ENCODE peak calls at places on chromosomes 11 and 22, in seven cellular contexts. One of them, this sample, is unnamed.

GRCh38 chr11:69471329-69472052 is 10.0 kb upstream of the LINC01488 start:
- DNase-seq in NCI-H510A treated with DMSO at 0.1 percent for 48 hours: no peak
- DNase-seq in posterior vena cava: peak; percentile 58
- DNase-seq in breast epithelium: no peak
- DNase-seq in brain microvascular endothelial cell: peak; percentile 27
- DNase-seq in EH: peak; percentile 65
- DNase-seq in activated T-cell treated with anti-CD3 and anti-CD28 coated beads, Interleukin-2, amount 50 U/mL, for 72 hours: no peak
- DNase-seq in this sample: no peak

GRCh38 chr11:3853935-3854659 is 1.4 kb upstream of the STIM1 start:
- DNase-seq in NCI-H510A treated with DMSO at 0.1 percent for 48 hours: no peak
- DNase-seq in posterior vena cava: no peak
- DNase-seq in breast epithelium: no peak
- DNase-seq in brain microvascular endothelial cell: no peak
- DNase-seq in EH: no peak
- DNase-seq in activated T-cell treated with anti-CD3 and anti-CD28 coated beads, Interleukin-2, amount 50 U/mL, for 72 hours: peak; percentile 73
- DNase-seq in this sample: peak; percentile 58

GRCh38 chr11:57124912-57125311 is 56.8 kb upstream of the LRRC55 start:
- DNase-seq in NCI-H510A treated with DMSO at 0.1 percent for 48 hours: no peak
- DNase-seq in posterior vena cava: no peak
- DNase-seq in breast epithelium: no peak
- DNase-seq in brain microvascular endothelial cell: no peak
- DNase-seq in EH: no peak
- DNase-seq in activated T-cell treated with anti-CD3 and anti-CD28 coated beads, Interleukin-2, amount 50 U/mL, for 72 hours: no peak
- DNase-seq in this sample: no peak

GRCh38 chr11:92495107-92495793 is 270.6 kb downstream of the FAT3 start:
- DNase-seq in NCI-H510A treated with DMSO at 0.1 percent for 48 hours: no peak
- DNase-seq in posterior vena cava: no peak
- DNase-seq in breast epithelium: no peak
- DNase-seq in brain microvascular endothelial cell: no peak
- DNase-seq in EH: no peak
- DNase-seq in activated T-cell treated with anti-CD3 and anti-CD28 coated beads, Interleukin-2, amount 50 U/mL, for 72 hours: no peak
- DNase-seq in this sample: no peak

GRCh38 chr22:36818010-36818642 is 1.3 kb upstream of the PVALB start:
- DNase-seq in NCI-H510A treated with DMSO at 0.1 percent for 48 hours: no peak
- DNase-seq in posterior vena cava: no peak
- DNase-seq in breast epithelium: no peak
- DNase-seq in brain microvascular endothelial cell: no peak
- DNase-seq in EH: no peak
- DNase-seq in activated T-cell treated with anti-CD3 and anti-CD28 coated beads, Interleukin-2, amount 50 U/mL, for 72 hours: no peak
- DNase-seq in this sample: peak; percentile 82

GRCh38 chr11:129861702-129862107 is 33.7 kb downstream of the NFRKB start:
- DNase-seq in NCI-H510A treated with DMSO at 0.1 percent for 48 hours: no peak
- DNase-seq in posterior vena cava: no peak
- DNase-seq in breast epithelium: peak; percentile 92
- DNase-seq in brain microvascular endothelial cell: peak; percentile 95
- DNase-seq in EH: peak; percentile 96
- DNase-seq in activated T-cell treated with anti-CD3 and anti-CD28 coated beads, Interleukin-2, amount 50 U/mL, for 72 hours: no peak
- DNase-seq in this sample: peak; percentile 89

GRCh38 chr22:35761037-35761436 is 43.4 kb downstream of the APOL5 start:
- DNase-seq in NCI-H510A treated with DMSO at 0.1 percent for 48 hours: no peak
- DNase-seq in posterior vena cava: no peak
- DNase-seq in breast epithelium: no peak
- DNase-seq in brain microvascular endothelial cell: no peak
- DNase-seq in EH: peak; percentile 35
- DNase-seq in activated T-cell treated with anti-CD3 and anti-CD28 coated beads, Interleukin-2, amount 50 U/mL, for 72 hours: no peak
- DNase-seq in this sample: no peak

GRCh38 chr11:118010738-118011461 is 24.7 kb downstream of the IL10RA start:
- DNase-seq in NCI-H510A treated with DMSO at 0.1 percent for 48 hours: no peak
- DNase-seq in posterior vena cava: peak; percentile 90
- DNase-seq in breast epithelium: no peak
- DNase-seq in brain microvascular endothelial cell: no peak
- DNase-seq in EH: no peak
- DNase-seq in activated T-cell treated with anti-CD3 and anti-CD28 coated beads, Interleukin-2, amount 50 U/mL, for 72 hours: no peak
- DNase-seq in this sample: no peak

GRCh38 chr11:102495161-102496042 is 35.1 kb downstream of the MMP7 start:
- DNase-seq in NCI-H510A treated with DMSO at 0.1 percent for 48 hours: peak; percentile 92
- DNase-seq in posterior vena cava: no peak
- DNase-seq in breast epithelium: no peak
- DNase-seq in brain microvascular endothelial cell: peak; percentile 43
- DNase-seq in EH: peak; percentile 85
- DNase-seq in activated T-cell treated with anti-CD3 and anti-CD28 coated beads, Interleukin-2, amount 50 U/mL, for 72 hours: peak; percentile 55
- DNase-seq in this sample: peak; percentile 86

GRCh38 chr11:27100534-27100933 is 59.9 kb downstream of the BBOX1 start:
- DNase-seq in NCI-H510A treated with DMSO at 0.1 percent for 48 hours: peak; percentile 38
- DNase-seq in posterior vena cava: no peak
- DNase-seq in breast epithelium: no peak
- DNase-seq in brain microvascular endothelial cell: no peak
- DNase-seq in EH: no peak
- DNase-seq in activated T-cell treated with anti-CD3 and anti-CD28 coated beads, Interleukin-2, amount 50 U/mL, for 72 hours: no peak
- DNase-seq in this sample: peak; percentile 24

GRCh38 chr11:28110108-28110838 is 2.1 kb downstream of the METTL15 start:
- DNase-seq in NCI-H510A treated with DMSO at 0.1 percent for 48 hours: peak; percentile 48
- DNase-seq in posterior vena cava: peak; percentile 91
- DNase-seq in breast epithelium: peak; percentile 71
- DNase-seq in brain microvascular endothelial cell: peak; percentile 75
- DNase-seq in EH: peak; percentile 82
- DNase-seq in activated T-cell treated with anti-CD3 and anti-CD28 coated beads, Interleukin-2, amount 50 U/mL, for 72 hours: peak; percentile 66
- DNase-seq in this sample: peak; percentile 86

GRCh38 chr11:17683378-17684161 is 35.8 kb upstream of the MYOD1 start:
- DNase-seq in NCI-H510A treated with DMSO at 0.1 percent for 48 hours: no peak
- DNase-seq in posterior vena cava: no peak
- DNase-seq in breast epithelium: no peak
- DNase-seq in brain microvascular endothelial cell: peak; percentile 74
- DNase-seq in EH: peak; percentile 74
- DNase-seq in activated T-cell treated with anti-CD3 and anti-CD28 coated beads, Interleukin-2, amount 50 U/mL, for 72 hours: no peak
- DNase-seq in this sample: peak; percentile 87

GRCh38 chr11:69265911-69266510 is 27.9 kb upstream of the MYEOV start:
- DNase-seq in NCI-H510A treated with DMSO at 0.1 percent for 48 hours: no peak
- DNase-seq in posterior vena cava: no peak
- DNase-seq in breast epithelium: no peak
- DNase-seq in brain microvascular endothelial cell: no peak
- DNase-seq in EH: no peak
- DNase-seq in activated T-cell treated with anti-CD3 and anti-CD28 coated beads, Interleukin-2, amount 50 U/mL, for 72 hours: no peak
- DNase-seq in this sample: no peak

GRCh38 chr22:44586337-44586990 is 88.4 kb upstream of the RTL6 start:
- DNase-seq in NCI-H510A treated with DMSO at 0.1 percent for 48 hours: peak; percentile 58
- DNase-seq in posterior vena cava: peak; percentile 48
- DNase-seq in breast epithelium: no peak
- DNase-seq in brain microvascular endothelial cell: no peak
- DNase-seq in EH: no peak
- DNase-seq in activated T-cell treated with anti-CD3 and anti-CD28 coated beads, Interleukin-2, amount 50 U/mL, for 72 hours: no peak
- DNase-seq in this sample: no peak

GRCh38 chr22:49550766-49551362 is 276.8 kb downstream of the BRD1 start:
- DNase-seq in NCI-H510A treated with DMSO at 0.1 percent for 48 hours: no peak
- DNase-seq in posterior vena cava: peak; percentile 30
- DNase-seq in breast epithelium: peak; percentile 25
- DNase-seq in brain microvascular endothelial cell: no peak
- DNase-seq in EH: no peak
- DNase-seq in activated T-cell treated with anti-CD3 and anti-CD28 coated beads, Interleukin-2, amount 50 U/mL, for 72 hours: no peak
- DNase-seq in this sample: no peak

GRCh38 chr11:112961751-112962747 is 829 bp downstream of the NCAM1 start:
- DNase-seq in NCI-H510A treated with DMSO at 0.1 percent for 48 hours: peak; percentile 53
- DNase-seq in posterior vena cava: peak; percentile 81
- DNase-seq in breast epithelium: no peak
- DNase-seq in brain microvascular endothelial cell: no peak
- DNase-seq in EH: no peak
- DNase-seq in activated T-cell treated with anti-CD3 and anti-CD28 coated beads, Interleukin-2, amount 50 U/mL, for 72 hours: peak; percentile 4
- DNase-seq in this sample: peak; percentile 51

GRCh38 chr11:12585861-12586260 is 88.4 kb upstream of the TEAD1 start:
- DNase-seq in NCI-H510A treated with DMSO at 0.1 percent for 48 hours: no peak
- DNase-seq in posterior vena cava: no peak
- DNase-seq in breast epithelium: no peak
- DNase-seq in brain microvascular endothelial cell: no peak
- DNase-seq in EH: no peak
- DNase-seq in activated T-cell treated with anti-CD3 and anti-CD28 coated beads, Interleukin-2, amount 50 U/mL, for 72 hours: no peak
- DNase-seq in this sample: peak; percentile 42

GRCh38 chr22:44142421-44143116 is 38.2 kb upstream of the PARVG start:
- DNase-seq in NCI-H510A treated with DMSO at 0.1 percent for 48 hours: no peak
- DNase-seq in posterior vena cava: no peak
- DNase-seq in breast epithelium: no peak
- DNase-seq in brain microvascular endothelial cell: no peak
- DNase-seq in EH: no peak
- DNase-seq in activated T-cell treated with anti-CD3 and anti-CD28 coated beads, Interleukin-2, amount 50 U/mL, for 72 hours: no peak
- DNase-seq in this sample: no peak

GRCh38 chr11:45253640-45254039 is 32.5 kb downstream of the SYT13 start:
- DNase-seq in NCI-H510A treated with DMSO at 0.1 percent for 48 hours: no peak
- DNase-seq in posterior vena cava: no peak
- DNase-seq in breast epithelium: no peak
- DNase-seq in brain microvascular endothelial cell: no peak
- DNase-seq in EH: no peak
- DNase-seq in activated T-cell treated with anti-CD3 and anti-CD28 coated beads, Interleukin-2, amount 50 U/mL, for 72 hours: no peak
- DNase-seq in this sample: no peak

GRCh38 chr11:122180435-122180834 is 64.4 kb upstream of the BLID start:
- DNase-seq in NCI-H510A treated with DMSO at 0.1 percent for 48 hours: no peak
- DNase-seq in posterior vena cava: no peak
- DNase-seq in breast epithelium: no peak
- DNase-seq in brain microvascular endothelial cell: peak; percentile 96
- DNase-seq in EH: peak; percentile 99
- DNase-seq in activated T-cell treated with anti-CD3 and anti-CD28 coated beads, Interleukin-2, amount 50 U/mL, for 72 hours: no peak
- DNase-seq in this sample: peak; percentile 72

GRCh38 chr11:114044042-114044871 is 15.3 kb upstream of the ZBTB16 start:
- DNase-seq in NCI-H510A treated with DMSO at 0.1 percent for 48 hours: no peak
- DNase-seq in posterior vena cava: peak; percentile 13
- DNase-seq in breast epithelium: no peak
- DNase-seq in brain microvascular endothelial cell: no peak
- DNase-seq in EH: no peak
- DNase-seq in activated T-cell treated with anti-CD3 and anti-CD28 coated beads, Interleukin-2, amount 50 U/mL, for 72 hours: no peak
- DNase-seq in this sample: no peak

GRCh38 chr22:35905894-35906293 is 122.7 kb downstream of the RBFOX2 start:
- DNase-seq in NCI-H510A treated with DMSO at 0.1 percent for 48 hours: no peak
- DNase-seq in posterior vena cava: no peak
- DNase-seq in breast epithelium: no peak
- DNase-seq in brain microvascular endothelial cell: no peak
- DNase-seq in EH: no peak
- DNase-seq in activated T-cell treated with anti-CD3 and anti-CD28 coated beads, Interleukin-2, amount 50 U/mL, for 72 hours: no peak
- DNase-seq in this sample: no peak

GRCh38 chr22:29043906-29044575 is 17.6 kb downstream of the C22orf31 start:
- DNase-seq in NCI-H510A treated with DMSO at 0.1 percent for 48 hours: no peak
- DNase-seq in posterior vena cava: no peak
- DNase-seq in breast epithelium: no peak
- DNase-seq in brain microvascular endothelial cell: peak; percentile 11
- DNase-seq in EH: peak; percentile 75
- DNase-seq in activated T-cell treated with anti-CD3 and anti-CD28 coated beads, Interleukin-2, amount 50 U/mL, for 72 hours: no peak
- DNase-seq in this sample: no peak

GRCh38 chr11:118689852-118690552 is 10.6 kb upstream of the TREH start:
- DNase-seq in NCI-H510A treated with DMSO at 0.1 percent for 48 hours: peak; percentile 97
- DNase-seq in posterior vena cava: peak; percentile 98
- DNase-seq in breast epithelium: peak; percentile 95
- DNase-seq in brain microvascular endothelial cell: peak; percentile 55
- DNase-seq in EH: peak; percentile 90
- DNase-seq in activated T-cell treated with anti-CD3 and anti-CD28 coated beads, Interleukin-2, amount 50 U/mL, for 72 hours: peak; percentile 90
- DNase-seq in this sample: peak; percentile 94

GRCh38 chr22:45098056-45098455 is 65.7 kb upstream of the NUP50 start:
- DNase-seq in NCI-H510A treated with DMSO at 0.1 percent for 48 hours: no peak
- DNase-seq in posterior vena cava: no peak
- DNase-seq in breast epithelium: no peak
- DNase-seq in brain microvascular endothelial cell: no peak
- DNase-seq in EH: no peak
- DNase-seq in activated T-cell treated with anti-CD3 and anti-CD28 coated beads, Interleukin-2, amount 50 U/mL, for 72 hours: peak; percentile 28
- DNase-seq in this sample: no peak

GRCh38 chr11:23903044-23903704 is 593.7 kb upstream of the LUZP2 start:
- DNase-seq in NCI-H510A treated with DMSO at 0.1 percent for 48 hours: no peak
- DNase-seq in posterior vena cava: no peak
- DNase-seq in breast epithelium: no peak
- DNase-seq in brain microvascular endothelial cell: peak; percentile 95
- DNase-seq in EH: peak; percentile 96
- DNase-seq in activated T-cell treated with anti-CD3 and anti-CD28 coated beads, Interleukin-2, amount 50 U/mL, for 72 hours: no peak
- DNase-seq in this sample: peak; percentile 21

GRCh38 chr11:71476031-71476430 is 23.0 kb downstream of the NADSYN1 start:
- DNase-seq in NCI-H510A treated with DMSO at 0.1 percent for 48 hours: no peak
- DNase-seq in posterior vena cava: no peak
- DNase-seq in breast epithelium: no peak
- DNase-seq in brain microvascular endothelial cell: no peak
- DNase-seq in EH: no peak
- DNase-seq in activated T-cell treated with anti-CD3 and anti-CD28 coated beads, Interleukin-2, amount 50 U/mL, for 72 hours: no peak
- DNase-seq in this sample: no peak

GRCh38 chr11:88266919-88267318 is 70.6 kb downstream of the CTSC start:
- DNase-seq in NCI-H510A treated with DMSO at 0.1 percent for 48 hours: no peak
- DNase-seq in posterior vena cava: no peak
- DNase-seq in breast epithelium: no peak
- DNase-seq in brain microvascular endothelial cell: no peak
- DNase-seq in EH: no peak
- DNase-seq in activated T-cell treated with anti-CD3 and anti-CD28 coated beads, Interleukin-2, amount 50 U/mL, for 72 hours: no peak
- DNase-seq in this sample: no peak

GRCh38 chr11:46050652-46051051 is 70.6 kb downstream of the PHF21A start:
- DNase-seq in NCI-H510A treated with DMSO at 0.1 percent for 48 hours: no peak
- DNase-seq in posterior vena cava: no peak
- DNase-seq in breast epithelium: no peak
- DNase-seq in brain microvascular endothelial cell: no peak
- DNase-seq in EH: no peak
- DNase-seq in activated T-cell treated with anti-CD3 and anti-CD28 coated beads, Interleukin-2, amount 50 U/mL, for 72 hours: no peak
- DNase-seq in this sample: no peak

GRCh38 chr11:119473901-119474681 is 51.1 kb upstream of the THY1 start:
- DNase-seq in NCI-H510A treated with DMSO at 0.1 percent for 48 hours: no peak
- DNase-seq in posterior vena cava: peak; percentile 56
- DNase-seq in breast epithelium: no peak
- DNase-seq in brain microvascular endothelial cell: no peak
- DNase-seq in EH: no peak
- DNase-seq in activated T-cell treated with anti-CD3 and anti-CD28 coated beads, Interleukin-2, amount 50 U/mL, for 72 hours: no peak
- DNase-seq in this sample: no peak

GRCh38 chr22:39997939-39998726 is 3.4 kb downstream of the FAM83F start:
- DNase-seq in NCI-H510A treated with DMSO at 0.1 percent for 48 hours: peak; percentile 76
- DNase-seq in posterior vena cava: no peak
- DNase-seq in breast epithelium: peak; percentile 85
- DNase-seq in brain microvascular endothelial cell: no peak
- DNase-seq in EH: peak; percentile 15
- DNase-seq in activated T-cell treated with anti-CD3 and anti-CD28 coated beads, Interleukin-2, amount 50 U/mL, for 72 hours: no peak
- DNase-seq in this sample: no peak

This sample was measured in myocyte.